ENCODE peak calls at places on chromosomes 5 and 9, in six cellular contexts. One of them, this sample, is unnamed.

GRCh38 chr5:109413463-109413862 is 3.7 kb upstream of the PJA2 start:
- DNase-seq in HepG2: peak
- DNase-seq in HCT116: no peak
- DNase-seq in SK-N-SH: no peak
- DNase-seq in K562: no peak
- DNase-seq in H1: no peak
- DNase-seq in this sample: no peak

GRCh38 chr9:138102246-138103051 is 224.9 kb downstream of the CACNA1B start:
- DNase-seq in HepG2: no peak
- DNase-seq in HCT116: no peak
- DNase-seq in SK-N-SH: peak
- DNase-seq in K562: no peak
- DNase-seq in H1: no peak
- DNase-seq in this sample: no peak

GRCh38 chr5:58491216-58491892 is at the start of gene GAPT:
- DNase-seq in HepG2: no peak
- DNase-seq in HCT116: no peak
- DNase-seq in SK-N-SH: no peak
- DNase-seq in K562: no peak
- DNase-seq in H1: no peak
- DNase-seq in this sample: no peak

GRCh38 chr5:119321569-119322311 is 34.1 kb upstream of the TNFAIP8 start:
- DNase-seq in HepG2: no peak
- DNase-seq in HCT116: no peak
- DNase-seq in SK-N-SH: no peak
- DNase-seq in K562: peak
- DNase-seq in H1: no peak
- DNase-seq in this sample: no peak

GRCh38 chr9:103816146-103816545 is 278.0 kb upstream of the SMC2 start:
- DNase-seq in HepG2: no peak
- DNase-seq in HCT116: no peak
- DNase-seq in SK-N-SH: no peak
- DNase-seq in K562: no peak
- DNase-seq in H1: no peak
- DNase-seq in this sample: no peak

GRCh38 chr9:536597-537511 is 304.6 kb upstream of the DMRT1 start:
- DNase-seq in HepG2: no peak
- DNase-seq in HCT116: no peak
- DNase-seq in SK-N-SH: no peak
- DNase-seq in K562: no peak
- DNase-seq in H1: no peak
- DNase-seq in this sample: no peak

GRCh38 chr9:77016526-77017504 is 2.6 kb upstream of the FOXB2 start:
- DNase-seq in HepG2: no peak
- DNase-seq in HCT116: no peak
- DNase-seq in SK-N-SH: peak
- DNase-seq in K562: no peak
- DNase-seq in H1: no peak
- DNase-seq in this sample: no peak

GRCh38 chr9:105332471-105332870 is 88.0 kb downstream of the SLC44A1 start:
- DNase-seq in HepG2: no peak
- DNase-seq in HCT116: no peak
- DNase-seq in SK-N-SH: no peak
- DNase-seq in K562: no peak
- DNase-seq in H1: no peak
- DNase-seq in this sample: no peak

GRCh38 chr5:174535691-174536090 is 188.7 kb upstream of the MSX2 start:
- DNase-seq in HepG2: no peak
- DNase-seq in HCT116: peak
- DNase-seq in SK-N-SH: no peak
- DNase-seq in K562: no peak
- DNase-seq in H1: no peak
- DNase-seq in this sample: no peak

GRCh38 chr9:121640076-121640475 is 11.4 kb upstream of the DAB2IP start:
- DNase-seq in HepG2: peak
- DNase-seq in HCT116: no peak
- DNase-seq in SK-N-SH: peak
- DNase-seq in K562: peak
- DNase-seq in H1: no peak
- DNase-seq in this sample: peak

GRCh38 chr5:43040287-43041098 is at the start of gene ANXA2R:
- DNase-seq in HepG2: peak
- DNase-seq in HCT116: peak
- DNase-seq in SK-N-SH: peak
- DNase-seq in K562: peak
- DNase-seq in H1: no peak
- DNase-seq in this sample: no peak

GRCh38 chr9:17063535-17064135 is 71.2 kb upstream of the CNTLN start:
- DNase-seq in HepG2: peak
- DNase-seq in HCT116: peak
- DNase-seq in SK-N-SH: peak
- DNase-seq in K562: no peak
- DNase-seq in H1: no peak
- DNase-seq in this sample: peak

GRCh38 chr9:6838158-6838557 is 80.4 kb downstream of the KDM4C start:
- DNase-seq in HepG2: no peak
- DNase-seq in HCT116: no peak
- DNase-seq in SK-N-SH: peak
- DNase-seq in K562: no peak
- DNase-seq in H1: no peak
- DNase-seq in this sample: no peak

GRCh38 chr9:34633851-34634550 is 3.6 kb downstream of the SIGMAR1 start:
- DNase-seq in HepG2: peak
- DNase-seq in HCT116: no peak
- DNase-seq in SK-N-SH: peak
- DNase-seq in K562: peak
- DNase-seq in H1: no peak
- DNase-seq in this sample: peak
- TF ChIP-seq JUND in HepG2: no peak
- TF ChIP-seq JUND in HCT116: no peak
- TF ChIP-seq JUND in SK-N-SH: no peak
- TF ChIP-seq JUND in K562: no peak
- TF ChIP-seq JUND in H1: no peak
- TF ChIP-seq JUND in this sample: no peak

DNA sequence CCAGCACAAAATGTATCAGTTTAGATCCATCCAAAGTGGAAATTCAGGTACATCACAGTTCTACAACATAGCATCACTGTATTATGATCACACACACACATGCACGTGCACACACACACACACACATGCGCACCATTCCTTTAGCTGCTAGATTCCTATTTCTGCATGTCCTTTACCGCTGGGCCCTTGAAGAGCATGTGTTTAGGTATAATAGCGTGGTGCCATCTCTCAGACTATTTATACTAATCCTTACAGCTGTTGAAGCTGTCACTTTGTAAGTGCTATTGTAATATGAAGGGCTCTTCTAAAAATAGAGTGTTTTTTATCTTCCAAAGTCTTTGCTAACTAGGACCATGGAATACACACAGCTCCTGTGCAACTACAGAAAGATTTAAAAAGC is 308.8 kb upstream of the TRPC7 start:
- DNase-seq in HepG2: no peak
- DNase-seq in HCT116: no peak
- DNase-seq in SK-N-SH: no peak
- DNase-seq in K562: no peak
- DNase-seq in H1: no peak
- DNase-seq in this sample: no peak
- TF ChIP-seq JUND in HepG2: no peak
- TF ChIP-seq JUND in HCT116: no peak
- TF ChIP-seq JUND in SK-N-SH: no peak
- TF ChIP-seq JUND in K562: no peak
- TF ChIP-seq JUND in H1: no peak
- TF ChIP-seq JUND in this sample: no peak

GRCh38 chr9:73133042-73133651 is 18.5 kb upstream of the ANXA1 start:
- DNase-seq in HepG2: no peak
- DNase-seq in HCT116: no peak
- DNase-seq in SK-N-SH: no peak
- DNase-seq in K562: no peak
- DNase-seq in H1: no peak
- DNase-seq in this sample: no peak
- TF ChIP-seq JUND in HepG2: no peak
- TF ChIP-seq JUND in HCT116: no peak
- TF ChIP-seq JUND in SK-N-SH: no peak
- TF ChIP-seq JUND in K562: no peak
- TF ChIP-seq JUND in H1: no peak
- TF ChIP-seq JUND in this sample: no peak

DNA sequence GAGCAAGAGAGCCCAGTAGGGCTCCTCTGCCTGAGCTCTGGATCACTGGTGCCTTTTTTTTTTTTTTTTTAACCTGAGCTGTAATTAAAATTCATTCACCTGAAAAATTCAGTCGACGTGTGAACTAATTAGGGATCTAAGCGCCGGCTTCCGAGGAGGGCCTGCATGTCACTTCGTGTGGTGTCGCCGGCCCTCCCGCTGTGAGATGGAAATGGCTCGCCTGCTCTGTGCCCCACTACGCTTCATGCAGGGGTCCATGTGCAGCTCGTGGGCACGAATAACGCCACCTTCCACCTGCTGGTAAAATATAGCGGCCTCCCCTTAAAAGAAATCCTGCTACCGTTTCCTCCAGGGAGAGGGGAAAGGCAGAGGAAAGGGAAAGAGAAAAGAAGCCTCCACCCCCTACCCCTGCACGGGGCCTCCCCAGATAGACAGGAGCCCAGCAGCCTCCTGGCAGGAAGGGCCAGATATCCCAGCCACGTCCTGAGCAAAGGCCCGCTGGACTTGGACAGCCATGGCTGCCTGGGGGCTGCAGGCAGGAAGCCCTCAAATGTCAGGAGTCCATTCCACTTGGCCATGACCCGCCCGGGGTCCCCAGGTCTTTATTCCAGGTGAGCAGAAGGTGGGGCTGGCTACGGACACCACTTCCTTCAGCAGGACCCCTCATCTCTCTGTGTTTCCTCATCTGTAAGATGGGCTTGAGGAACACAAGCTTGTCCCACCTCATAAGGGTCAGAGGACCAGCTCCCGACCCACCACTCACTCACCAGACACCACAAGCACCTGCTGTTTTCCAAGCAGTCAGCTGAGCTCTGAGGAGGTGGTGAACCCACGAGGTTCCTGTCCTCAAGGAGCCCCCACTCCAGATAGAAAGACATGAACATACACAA is 38.2 kb upstream of the ZNF354A start:
- DNase-seq in HepG2: no peak
- DNase-seq in HCT116: no peak
- DNase-seq in SK-N-SH: no peak
- DNase-seq in K562: no peak
- DNase-seq in H1: no peak
- DNase-seq in this sample: no peak
- TF ChIP-seq JUND in HepG2: no peak
- TF ChIP-seq JUND in HCT116: no peak
- TF ChIP-seq JUND in SK-N-SH: no peak
- TF ChIP-seq JUND in K562: no peak
- TF ChIP-seq JUND in H1: no peak
- TF ChIP-seq JUND in this sample: no peak

GRCh38 chr5:93890657-93891056 is 149.3 kb upstream of the POU5F2 start:
- DNase-seq in HepG2: no peak
- DNase-seq in HCT116: no peak
- DNase-seq in SK-N-SH: no peak
- DNase-seq in K562: no peak
- DNase-seq in H1: no peak
- DNase-seq in this sample: no peak
- TF ChIP-seq JUND in HepG2: no peak
- TF ChIP-seq JUND in HCT116: no peak
- TF ChIP-seq JUND in SK-N-SH: no peak
- TF ChIP-seq JUND in K562: no peak
- TF ChIP-seq JUND in H1: no peak
- TF ChIP-seq JUND in this sample: no peak

DNA sequence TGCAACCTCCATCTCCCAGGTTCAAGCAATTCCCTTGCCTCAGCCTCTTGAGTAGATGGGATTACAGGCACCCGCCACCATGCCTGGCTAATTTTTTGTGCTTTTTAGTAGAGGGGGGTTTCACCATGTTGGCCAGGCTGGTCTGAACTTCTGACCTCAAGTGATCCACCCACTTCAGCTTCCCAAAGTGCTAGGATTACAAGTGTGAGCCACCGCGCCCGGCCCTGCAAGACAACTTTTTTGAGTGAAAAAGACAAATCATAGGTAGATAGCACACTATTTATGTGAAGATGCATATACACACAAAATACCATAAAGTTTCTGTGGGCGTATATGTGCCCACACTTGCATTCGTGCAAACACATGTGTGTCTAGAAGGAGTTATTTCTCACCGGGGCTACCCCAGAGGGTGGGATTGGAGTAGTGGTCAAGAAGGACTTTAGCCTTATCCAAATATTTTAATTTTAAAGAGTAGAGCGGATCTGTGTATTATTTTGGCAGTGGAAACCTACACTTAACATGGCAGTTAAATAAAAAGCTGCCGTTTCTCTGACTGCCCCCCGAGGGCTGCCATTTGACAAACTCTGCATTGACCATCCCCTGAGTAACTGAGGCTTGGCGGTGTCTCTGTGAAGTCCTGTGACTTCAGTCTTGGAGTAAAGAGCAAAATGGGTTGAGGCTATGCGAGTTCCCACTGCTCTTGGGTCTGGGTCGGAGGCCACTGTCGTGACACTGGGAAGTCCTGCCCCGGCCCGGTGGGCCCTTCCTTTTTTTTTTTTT is 93.4 kb upstream of the PTCH1 start:
- DNase-seq in HepG2: no peak
- DNase-seq in HCT116: no peak
- DNase-seq in SK-N-SH: no peak
- DNase-seq in K562: no peak
- DNase-seq in H1: no peak
- DNase-seq in this sample: no peak
- TF ChIP-seq JUND in HepG2: no peak
- TF ChIP-seq JUND in HCT116: no peak
- TF ChIP-seq JUND in SK-N-SH: no peak
- TF ChIP-seq JUND in K562: no peak
- TF ChIP-seq JUND in H1: no peak
- TF ChIP-seq JUND in this sample: no peak

DNA sequence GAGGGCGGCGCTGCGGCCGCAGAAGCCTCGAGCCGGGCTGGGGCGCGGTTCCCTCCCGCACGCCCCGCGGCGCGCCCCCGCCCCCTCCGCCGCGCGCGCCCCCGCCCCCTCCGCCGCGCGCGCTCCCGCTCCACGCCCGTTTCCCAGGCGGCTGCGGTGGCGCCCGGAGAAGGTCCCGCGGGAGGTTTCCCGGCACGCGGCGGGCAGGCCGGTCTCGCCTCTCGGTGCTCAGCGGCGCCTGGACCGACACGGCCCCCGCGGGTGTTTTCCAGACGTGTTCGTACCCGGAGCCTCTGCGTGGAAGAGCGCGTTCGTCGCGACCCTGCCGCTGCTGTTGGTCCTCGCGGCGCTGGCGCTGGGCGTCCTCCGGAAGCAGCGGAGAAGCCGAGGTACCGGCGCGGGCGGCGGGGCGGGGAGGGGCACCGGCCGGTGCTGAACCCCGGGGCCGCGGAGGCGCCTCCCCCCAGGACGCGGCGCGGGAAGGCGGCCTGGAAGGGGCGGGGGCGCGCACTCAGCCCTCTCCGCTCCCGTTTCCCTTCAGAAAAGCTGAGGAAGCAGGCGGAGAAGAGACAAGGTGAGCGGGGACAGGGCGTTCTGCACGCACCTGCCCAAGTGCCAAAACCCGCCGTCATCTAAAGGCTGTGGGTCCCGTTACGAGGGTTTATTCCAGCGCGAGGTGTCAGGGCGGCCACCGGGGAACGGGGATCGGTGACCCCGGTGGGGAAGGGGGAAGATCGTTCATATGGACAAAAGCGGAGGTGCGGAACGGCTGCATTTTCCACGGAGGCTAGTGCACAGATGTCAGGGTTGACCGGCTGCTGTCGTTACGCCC is 13.1 kb downstream of the BTNL9 start:
- DNase-seq in HepG2: no peak
- DNase-seq in HCT116: no peak
- DNase-seq in SK-N-SH: peak
- DNase-seq in K562: peak
- DNase-seq in H1: no peak
- DNase-seq in this sample: peak
- TF ChIP-seq JUND in HepG2: no peak
- TF ChIP-seq JUND in HCT116: no peak
- TF ChIP-seq JUND in SK-N-SH: no peak
- TF ChIP-seq JUND in K562: no peak
- TF ChIP-seq JUND in H1: no peak
- TF ChIP-seq JUND in this sample: no peak

GRCh38 chr5:14342306-14342705 is 199.2 kb downstream of the TRIO start:
- DNase-seq in HepG2: no peak
- DNase-seq in HCT116: no peak
- DNase-seq in SK-N-SH: no peak
- DNase-seq in K562: no peak
- DNase-seq in H1: no peak
- DNase-seq in this sample: no peak
- TF ChIP-seq JUND in HepG2: no peak
- TF ChIP-seq JUND in HCT116: no peak
- TF ChIP-seq JUND in SK-N-SH: no peak
- TF ChIP-seq JUND in K562: no peak
- TF ChIP-seq JUND in H1: no peak
- TF ChIP-seq JUND in this sample: no peak

This sample was measured in T47D.